ENCODE peak calls at places on chromosomes 2 and 18, in seven cellular contexts. One of them, this sample, is unnamed.

GRCh38 chr2:176637134-176637496 is 367.9 kb downstream of the MTX2 start:
- DNase-seq in mesothelial cell of epicardium: no peak
- DNase-seq in RWPE1: no peak
- DNase-seq in heart right ventricle: no peak
- DNase-seq in neural crest cell: no peak
- DNase-seq in ELR: no peak
- DNase-seq in NCI-H524 treated with DMSO at 0.1 percent for 48 hours: no peak
- DNase-seq in this sample: no peak

GRCh38 chr2:232325324-232326273 is 53.0 kb upstream of the ALPP start:
- DNase-seq in mesothelial cell of epicardium: peak; percentile 84
- DNase-seq in RWPE1: no peak
- DNase-seq in heart right ventricle: peak; percentile 77
- DNase-seq in neural crest cell: peak; percentile 82
- DNase-seq in ELR: peak; percentile 53
- DNase-seq in NCI-H524 treated with DMSO at 0.1 percent for 48 hours: no peak
- DNase-seq in this sample: peak; percentile 80

GRCh38 chr2:167293172-167293781 is 405.0 kb downstream of the XIRP2 start:
- DNase-seq in mesothelial cell of epicardium: peak; percentile 42
- DNase-seq in RWPE1: peak; percentile 2
- DNase-seq in heart right ventricle: no peak
- DNase-seq in neural crest cell: peak; percentile 27
- DNase-seq in ELR: peak; percentile 33
- DNase-seq in NCI-H524 treated with DMSO at 0.1 percent for 48 hours: no peak
- DNase-seq in this sample: peak; percentile 54

GRCh38 chr2:18242716-18243115 is 317.7 kb downstream of the RDH14 start:
- DNase-seq in mesothelial cell of epicardium: no peak
- DNase-seq in RWPE1: no peak
- DNase-seq in heart right ventricle: no peak
- DNase-seq in neural crest cell: no peak
- DNase-seq in ELR: no peak
- DNase-seq in NCI-H524 treated with DMSO at 0.1 percent for 48 hours: peak; percentile 91
- DNase-seq in this sample: no peak

GRCh38 chr18:11666831-11667230 is 22.2 kb upstream of the GNAL start:
- DNase-seq in mesothelial cell of epicardium: no peak
- DNase-seq in RWPE1: no peak
- DNase-seq in heart right ventricle: no peak
- DNase-seq in neural crest cell: no peak
- DNase-seq in ELR: no peak
- DNase-seq in NCI-H524 treated with DMSO at 0.1 percent for 48 hours: no peak
- DNase-seq in this sample: no peak

GRCh38 chr2:105410554-105410953 is 11.7 kb upstream of the FHL2 start:
- DNase-seq in mesothelial cell of epicardium: no peak
- DNase-seq in RWPE1: peak; percentile 67
- DNase-seq in heart right ventricle: no peak
- DNase-seq in neural crest cell: no peak
- DNase-seq in ELR: no peak
- DNase-seq in NCI-H524 treated with DMSO at 0.1 percent for 48 hours: no peak
- DNase-seq in this sample: no peak

GRCh38 chr18:22694954-22695353 is 238.2 kb upstream of the RBBP8 start:
- DNase-seq in mesothelial cell of epicardium: no peak
- DNase-seq in RWPE1: peak; percentile 77
- DNase-seq in heart right ventricle: peak; percentile 30
- DNase-seq in neural crest cell: no peak
- DNase-seq in ELR: peak; percentile 96
- DNase-seq in NCI-H524 treated with DMSO at 0.1 percent for 48 hours: no peak
- DNase-seq in this sample: peak; percentile 55

GRCh38 chr18:3920832-3921231 is 470.9 kb downstream of the TGIF1 start:
- DNase-seq in mesothelial cell of epicardium: no peak
- DNase-seq in RWPE1: no peak
- DNase-seq in heart right ventricle: no peak
- DNase-seq in neural crest cell: no peak
- DNase-seq in ELR: no peak
- DNase-seq in NCI-H524 treated with DMSO at 0.1 percent for 48 hours: no peak
- DNase-seq in this sample: no peak

GRCh38 chr2:38202713-38203454 is 126.9 kb upstream of the CYP1B1 start:
- DNase-seq in mesothelial cell of epicardium: no peak
- DNase-seq in RWPE1: no peak
- DNase-seq in heart right ventricle: no peak
- DNase-seq in neural crest cell: no peak
- DNase-seq in ELR: no peak
- DNase-seq in NCI-H524 treated with DMSO at 0.1 percent for 48 hours: no peak
- DNase-seq in this sample: no peak

GRCh38 chr2:19850056-19850455 is 51.7 kb downstream of the TTC32 start:
- DNase-seq in mesothelial cell of epicardium: no peak
- DNase-seq in RWPE1: peak; percentile 37
- DNase-seq in heart right ventricle: no peak
- DNase-seq in neural crest cell: no peak
- DNase-seq in ELR: no peak
- DNase-seq in NCI-H524 treated with DMSO at 0.1 percent for 48 hours: no peak
- DNase-seq in this sample: no peak

This sample was measured in Right ventricle myocardium superior.